ENCODE peak calls at places on chromosomes 11 and 22, in five cellular contexts. H, G, F, U and O are unnamed samples.

GRCh38 chr11:64726211-64726641 is 3.2 kb upstream of the NRXN2 start:
- DNase-seq in G (no peak), U (no peak), F (no peak), H (no peak), O (no peak)

GRCh38 chr11:125429174-125429707 is 66.8 kb downstream of the FEZ1 start:
- DNase-seq in F (no peak), H (peak), U (peak), G (peak), O (peak)

GRCh38 chr11:68994161-68994890 is 13.5 kb upstream of the MRGPRD start:
- DNase-seq in H (no peak), F (no peak), G (no peak), U (no peak), O (no peak)

GRCh38 chr22:27666272-27666997 is 135.1 kb downstream of the MN1 start:
- DNase-seq in G (no peak), U (no peak), H (no peak), F (no peak), O (no peak)

GRCh38 chr11:74559934-74560309 is 32.5 kb upstream of the POLD3 start:
- DNase-seq in F (no peak), H (no peak), U (no peak), G (no peak), O (no peak)

GRCh38 chr11:83272627-83273026 is 13.5 kb downstream of the CCDC90B start:
- DNase-seq in H (no peak), F (no peak), U (no peak), G (no peak), O (no peak)

GRCh38 chr22:40904101-40904500 is 42.2 kb upstream of the DNAJB7 start:
- DNase-seq in H (no peak), F (no peak), G (no peak), U (no peak), O (no peak)

GRCh38 chr11:81497202-81497804 is 1236.4 kb downstream of the FAM181B start:
- DNase-seq in G (peak), F (no peak), U (no peak), H (peak), O (peak)

GRCh38 chr11:46127150-46127638 is 5.9 kb upstream of the PHF21A start:
- DNase-seq in G (peak), U (no peak), F (no peak), H (peak), O (peak)

GRCh38 chr11:119728226-119728626 is 774 bp downstream of the NECTIN1 start:
- DNase-seq in F (no peak), G (no peak), U (no peak), H (no peak), O (no peak)

GRCh38 chr22:20644071-20644642 is 129.8 kb upstream of the SERPIND1 start:
- DNase-seq in F (no peak), H (no peak), U (no peak), G (no peak), O (no peak)

GRCh38 chr11:16226245-16226644 is 130.1 kb downstream of the SOX6 start:
- DNase-seq in U (no peak), G (peak), F (no peak), H (no peak), O (peak)

GRCh38 chr11:66979336-66979980 is 4.4 kb downstream of the C11orf86 start:
- DNase-seq in G (no peak), H (no peak), F (no peak), U (no peak), O (no peak)

GRCh38 chr11:14362613-14363012 is 3.6 kb upstream of the RRAS2 start:
- DNase-seq in F (no peak), H (no peak), U (no peak), G (no peak), O (no peak)

GRCh38 chr11:63210111-63210510 is 33.3 kb downstream of the SLC22A25 start:
- DNase-seq in H (no peak), U (no peak), F (no peak), G (no peak), O (no peak)

GRCh38 chr22:31618057-31618456 is 44.0 kb downstream of the PISD start:
- DNase-seq in G (no peak), U (no peak), H (no peak), F (no peak), O (no peak)

DNA sequence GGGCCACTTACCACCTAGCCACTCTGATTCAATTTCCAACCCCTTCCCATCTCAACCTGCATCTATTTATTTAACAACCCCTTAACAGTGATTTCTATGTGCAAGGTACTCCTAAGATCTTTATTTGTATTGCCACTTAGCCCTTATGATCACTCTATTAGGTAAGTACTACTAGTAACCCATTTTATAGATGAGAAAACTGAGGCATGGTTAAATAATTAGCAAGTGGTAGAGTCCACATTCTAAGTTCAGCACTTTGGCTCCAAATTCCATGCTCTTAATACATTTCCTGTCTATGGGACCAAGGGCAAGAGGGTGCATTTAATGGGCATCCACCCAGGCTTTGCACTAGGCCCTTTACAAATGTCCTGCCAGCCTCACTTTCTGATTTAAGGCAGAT is 38.1 kb upstream of the CSNK2A3 start:
- DNase-seq in F (no peak), G (no peak), U (no peak), H (no peak), O (no peak)
- TF ChIP-seq KDM1A in F (no peak), G (no peak), U (no peak), H (no peak), O (no peak)

GRCh38 chr22:24494182-24494534 is 974 bp upstream of the UPB1 start:
- DNase-seq in U (no peak), F (no peak), H (no peak), G (no peak), O (no peak)
- H3K4me2 ChIP-seq in U (peak), F (no peak), H (no peak), G (peak), O (no peak)

DNA sequence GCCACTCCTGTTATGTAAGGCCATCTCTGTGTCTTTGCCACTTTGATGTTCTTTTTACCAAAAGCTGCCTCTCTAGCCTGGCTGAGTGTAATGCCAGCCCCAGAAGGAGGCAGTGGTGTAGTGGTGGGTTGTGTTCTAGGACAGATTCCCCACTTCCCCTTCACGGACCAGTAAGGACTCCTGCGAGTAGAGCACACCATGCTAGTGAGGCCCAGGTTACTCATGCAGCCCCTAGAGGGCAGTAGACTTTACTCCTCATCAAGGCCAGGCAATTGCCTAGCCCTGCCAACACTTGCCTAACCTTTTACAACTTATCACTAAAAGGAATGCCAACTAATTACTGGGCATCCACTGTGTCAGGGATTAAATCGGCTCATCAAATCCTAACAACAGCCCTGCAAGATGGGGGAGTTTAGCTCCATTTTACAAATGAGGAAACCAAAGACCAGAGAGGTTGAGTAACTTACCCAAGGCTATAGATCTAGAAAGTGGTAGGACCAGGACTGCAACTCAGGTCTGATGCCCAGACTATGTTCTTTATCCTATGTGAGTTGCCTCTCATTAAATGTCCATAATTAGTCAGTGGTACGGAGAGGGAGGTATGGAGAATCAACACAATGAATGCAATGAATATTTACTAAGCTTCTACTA is 75.3 kb downstream of the APIP start:
- DNase-seq in G (peak), F (no peak), H (peak), U (no peak), O (no peak)
- TF ChIP-seq KDM1A in G (no peak), F (no peak), H (no peak), U (no peak), O (no peak)

DNA sequence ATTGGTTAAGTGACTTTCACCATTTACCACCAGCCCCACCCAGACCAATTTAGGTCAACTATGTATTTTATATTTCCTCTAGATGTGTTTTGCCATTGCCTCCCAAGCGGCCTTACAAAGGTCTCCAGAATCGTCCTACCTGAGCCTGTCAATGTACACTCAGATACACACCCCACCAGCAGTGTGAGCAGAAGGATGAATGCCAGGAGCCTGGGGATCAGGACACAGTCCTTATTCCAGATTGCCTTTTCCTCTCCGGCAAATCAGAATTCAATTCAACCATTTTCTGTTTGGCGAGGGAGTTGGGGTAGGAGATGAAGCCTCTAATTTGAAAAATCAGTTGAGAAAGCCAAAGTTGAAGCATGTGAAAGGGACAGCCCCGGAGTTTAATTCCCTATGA is 35.4 kb upstream of the CRTAM start:
- DNase-seq in F (no peak), H (no peak), U (no peak), G (no peak), O (no peak)
- H3K4me2 ChIP-seq in F (no peak), H (no peak), U (no peak), G (no peak), O (no peak)

GRCh38 chr11:70423523-70424505 is 25.5 kb downstream of the CTTN start:
- DNase-seq in H (peak), F (peak), G (peak), U (no peak), O (no peak)
- TF ChIP-seq KDM1A in H (no peak), F (no peak), G (no peak), U (no peak), O (no peak)

GRCh38 chr22:43860126-43860525 is 2.2 kb downstream of the SULT4A1 start:
- DNase-seq in G (no peak), H (no peak), U (no peak), F (no peak), O (no peak)

GRCh38 chr22:43860831-43861230 is 1.5 kb downstream of the SULT4A1 start:
- DNase-seq in G (no peak), U (no peak), H (no peak), F (no peak), O (no peak)

GRCh38 chr22:43862074-43862881 is at the start of gene SULT4A1:
- DNase-seq in F (no peak), U (no peak), H (peak), G (no peak), O (no peak)

GRCh38 chr22:43861529-43861928 is 784 bp downstream of the SULT4A1 start:
- DNase-seq in U (no peak), G (no peak), F (no peak), H (no peak), O (no peak)

GRCh38 chr22:43862882-43863202 is 529 bp upstream of the SULT4A1 start:
- DNase-seq in H (no peak), F (no peak), U (no peak), G (no peak), O (no peak)
- H3K4me2 ChIP-seq in H (no peak), F (no peak), U (peak), G (peak), O (peak)